ENCODE peak calls at places on chromosomes 6 and 20, in four cellular contexts. D is GM20000; R is kidney epithelial cell; U is stimulated activated CD4-positive, alpha-beta T cell treated with anti-CD3 and anti-CD28 coated beads, Interleukin-1b, Interleukin-23, amount 100 ng/mL, for 1 hour. F is an unnamed sample.
A peak's percentile ranks its signal among the peaks of the same experiment; 100 is the strongest.

GRCh38 chr6:135053433-135053832 is 1.2 kb downstream of the HBS1L start:
- DNase-seq in U (no peak), D (no peak), R (no peak), F (no peak)

GRCh38 chr6:19759117-19759880 is 77.9 kb upstream of the ID4 start:
- DNase-seq in D (no peak), R (peak; percentile 29), U (no peak), F (peak; percentile 59)

GRCh38 chr20:63911171-63911570 is 16.2 kb downstream of the DNAJC5 start:
- DNase-seq in U (no peak), D (no peak), R (no peak), F (no peak)

GRCh38 chr6:7467007-7467897 is 74.2 kb upstream of the DSP start:
- DNase-seq in R (no peak), U (no peak), D (no peak), F (no peak)

GRCh38 chr20:15240801-15241200 is 903.4 kb upstream of the FLRT3 start:
- DNase-seq in R (no peak), D (no peak), U (no peak), F (no peak)

GRCh38 chr6:20826378-20826777 is 292.1 kb downstream of the CDKAL1 start:
- DNase-seq in R (no peak), U (no peak), D (no peak), F (peak; percentile 17)

GRCh38 chr20:362271-363254 is 15.7 kb downstream of the NRSN2 start:
- DNase-seq in D (peak; percentile 44), R (peak; percentile 77), U (no peak), F (no peak)

GRCh38 chr6:116536216-116536621 is 9.3 kb downstream of the TRAPPC3L start:
- DNase-seq in R (peak; percentile 37), U (no peak), D (peak; percentile 36), F (no peak)

GRCh38 chr6:107600936-107601335 is 111.0 kb downstream of the SOBP start:
- DNase-seq in R (peak; percentile 39), D (no peak), U (no peak), F (no peak)

GRCh38 chr6:29676981-29677601 is 3.9 kb downstream of the ZFP57 start:
- DNase-seq in U (no peak), D (no peak), R (peak; percentile 39), F (no peak)

GRCh38 chr6:7468382-7469081 is 72.9 kb upstream of the DSP start:
- DNase-seq in R (peak; percentile 31), D (no peak), U (no peak), F (no peak)